ENCODE peak calls at places on chromosomes 7 and 10, in four cellular contexts. S is ovary, M is tibial nerve, G is mammary epithelial cell. Y is an unnamed sample. For H3K9me3, the result is how much of the 10 kb centered on the place peaks cover.

GRCh38 chr10:24360286-24361127 is 151.6 kb downstream of the KIAA1217 start:
- DNase-seq in G (peak), M (peak), S (peak), Y (peak)

GRCh38 chr7:4634166-4634565 is 47.9 kb upstream of the FOXK1 start:
- DNase-seq in M (no peak), G (no peak), S (no peak), Y (no peak)

GRCh38 chr7:151518781-151519044 is 982 bp downstream of the RHEB start:
- DNase-seq in S (no peak), M (no peak), G (no peak), Y (no peak)

GRCh38 chr7:157851501-157852067 is 514.8 kb downstream of the DNAJB6 start:
- DNase-seq in S (no peak), M (peak), G (no peak), Y (peak)

GRCh38 chr7:81053623-81054022 is 134.8 kb upstream of the SEMA3C start:
- DNase-seq in S (no peak), M (no peak), G (no peak), Y (no peak)

GRCh38 chr7:38629621-38630020 is 1.6 kb downstream of the AMPH start:
- DNase-seq in S (no peak), M (no peak), G (no peak), Y (no peak)

GRCh38 chr7:88686468-88687229 is 72.9 kb upstream of the ZNF804B start:
- DNase-seq in G (no peak), M (no peak), S (no peak), Y (no peak)

GRCh38 chr10:26837139-26837538 is 23.6 kb downstream of the ABI1 start:
- DNase-seq in S (no peak), M (no peak), G (no peak), Y (no peak)

GRCh38 chr10:121460733-121461132 is 137.5 kb downstream of the FGFR2 start:
- DNase-seq in M (no peak), G (peak), S (no peak), Y (no peak)

GRCh38 chr10:127018766-127019165 is 113.5 kb downstream of the DOCK1 start:
- DNase-seq in G (no peak), S (no peak), M (no peak), Y (no peak)

GRCh38 chr7:8564296-8564695 is 130.9 kb downstream of the NXPH1 start:
- DNase-seq in S (no peak), G (no peak), M (no peak), Y (no peak)

GRCh38 chr7:115127399-115128021 is 205.6 kb downstream of the MDFIC start:
- DNase-seq in G (peak), M (no peak), S (no peak), Y (no peak)

GRCh38 chr10:62149621-62150020 is 119.0 kb downstream of the RTKN2 start:
- DNase-seq in G (no peak), M (no peak), S (no peak), Y (no peak)

GRCh38 chr10:130201043-130201380 is 64.8 kb downstream of the GLRX3 start:
- DNase-seq in S (no peak), G (no peak), M (no peak), Y (no peak)

GRCh38 chr7:36416251-36416650 is 26.6 kb downstream of the ANLN start:
- DNase-seq in S (no peak), G (no peak), M (no peak), Y (no peak)

GRCh38 chr7:18320971-18321567 is 174.5 kb upstream of the HDAC9 start:
- DNase-seq in G (peak), M (no peak), S (no peak), Y (no peak)

GRCh38 chr10:122181055-122181732 is 89.9 kb upstream of the BTBD16 start:
- DNase-seq in S (no peak), M (no peak), G (peak), Y (no peak)

GRCh38 chr10:16987976-16988610 is 141.5 kb downstream of the CUBN start:
- DNase-seq in M (no peak), S (no peak), G (no peak), Y (no peak)

GRCh38 chr10:88804083-88804812 is 1.7 kb downstream of the LIPM start:
- DNase-seq in M (no peak), G (no peak), S (no peak), Y (no peak)

GRCh38 chr10:22750131-22750530 is 35.8 kb upstream of the PIP4K2A start:
- DNase-seq in M (no peak), S (no peak), G (no peak), Y (no peak)

GRCh38 chr7:155496267-155497005 is 38.5 kb downstream of the EN2 start:
- DNase-seq in G (no peak), S (no peak), M (no peak), Y (no peak)

GRCh38 chr7:155491812-155492211 is 33.9 kb downstream of the EN2 start:
- DNase-seq in G (no peak), S (no peak), M (no peak), Y (no peak)

GRCh38 chr7:155493744-155494538 is 36.0 kb downstream of the EN2 start:
- DNase-seq in M (no peak), G (no peak), S (no peak), Y (no peak)

GRCh38 chr7:155495440-155496248 is 37.7 kb downstream of the EN2 start:
- DNase-seq in M (no peak), S (no peak), G (no peak), Y (no peak)

GRCh38 chr7:155494551-155494950 is 36.6 kb downstream of the EN2 start:
- DNase-seq in M (no peak), S (no peak), G (no peak), Y (no peak)
- H3K9me3 ChIP-seq in M (under half), S (under half), G (under half), Y (under half)

DNA sequence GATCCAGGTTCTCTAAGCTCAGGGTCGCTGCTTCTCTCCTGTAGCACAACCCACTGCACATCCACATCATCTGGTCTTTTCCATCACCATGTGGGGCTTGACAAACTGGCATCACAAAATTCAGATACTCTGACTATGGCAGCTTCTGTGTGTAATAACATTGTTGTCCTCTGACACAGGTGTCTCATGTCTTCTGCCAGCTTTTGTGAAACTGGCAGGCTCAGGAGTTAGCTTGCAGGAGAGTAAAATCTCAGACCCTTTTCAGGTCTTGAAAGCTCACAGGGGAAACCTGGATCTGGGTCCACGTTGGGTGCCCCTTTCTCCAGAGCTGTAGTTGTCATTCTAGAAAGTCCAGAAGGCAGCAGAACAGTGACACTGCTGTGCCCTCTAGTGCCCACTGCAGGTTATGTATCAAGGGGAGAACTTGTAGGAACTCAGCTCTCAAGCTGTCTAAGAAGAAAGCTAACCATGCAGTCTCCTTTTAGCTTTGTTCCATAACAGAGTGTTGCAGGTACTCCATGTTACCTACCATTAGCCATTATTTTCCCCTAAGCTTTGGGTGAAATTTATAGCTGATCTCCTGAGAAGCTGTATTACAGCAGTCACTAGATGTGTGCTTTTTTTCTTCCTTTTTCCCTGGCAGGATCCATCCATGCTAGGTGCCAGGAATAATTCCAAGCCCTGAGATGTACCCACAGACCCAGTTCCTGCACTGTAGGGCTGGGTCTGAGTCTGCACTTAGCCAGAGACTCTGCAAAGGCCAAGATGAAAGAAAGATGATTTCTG is 102.7 kb downstream of the ZNF248 start:
- DNase-seq in G (peak), S (no peak), M (no peak), Y (no peak)
- TF ChIP-seq CTCF in G (peak), S (no peak), M (no peak), Y (peak)

GRCh38 chr10:35399414-35400009 is 63.2 kb downstream of the CCNY start:
- DNase-seq in G (no peak), M (no peak), S (no peak), Y (no peak)

GRCh38 chr10:35398888-35399287 is 62.6 kb downstream of the CCNY start:
- DNase-seq in M (no peak), S (no peak), G (no peak), Y (no peak)

GRCh38 chr10:35397953-35398352 is 61.6 kb downstream of the CCNY start:
- DNase-seq in G (no peak), S (no peak), M (no peak), Y (no peak)

GRCh38 chr10:35398355-35398754 is 62.0 kb downstream of the CCNY start:
- DNase-seq in M (no peak), G (no peak), S (no peak), Y (no peak)

DNA sequence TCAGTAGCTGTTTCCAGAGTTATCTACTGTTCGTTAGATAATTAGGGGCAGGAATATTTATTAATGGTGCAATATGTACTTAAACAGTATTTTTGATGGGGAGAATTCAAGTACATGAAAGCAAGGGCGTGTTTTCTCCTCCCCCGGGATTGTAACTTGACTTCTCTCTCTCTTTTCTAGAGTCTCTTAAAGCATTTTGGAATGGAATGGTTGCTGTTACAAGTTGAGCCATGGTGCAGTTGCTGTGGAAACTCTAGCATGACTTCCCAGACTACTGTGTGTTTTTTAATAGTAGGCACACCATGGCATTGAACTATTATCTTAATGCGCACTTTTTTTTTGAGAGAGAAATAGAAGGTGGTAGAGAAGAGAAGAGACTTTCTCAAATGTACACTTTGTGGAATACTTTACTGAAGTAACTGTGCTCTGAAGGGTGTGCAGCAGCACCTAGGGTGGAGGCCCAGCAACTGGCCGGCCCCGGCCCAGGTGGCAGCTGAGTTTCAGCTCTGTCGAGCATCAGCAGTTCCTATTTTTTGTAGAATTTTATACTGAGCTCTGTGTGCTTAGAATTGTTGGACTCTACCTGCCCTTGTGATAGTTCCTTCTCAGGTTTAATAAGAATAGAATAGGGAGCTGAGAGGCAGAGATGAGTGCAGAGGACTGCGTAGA is 64.4 kb downstream of the CCNY start:
- DNase-seq in S (no peak), G (no peak), M (no peak), Y (no peak)
- H3K4me3 ChIP-seq in S (no peak), G (no peak), M (no peak), Y (no peak)

DNA sequence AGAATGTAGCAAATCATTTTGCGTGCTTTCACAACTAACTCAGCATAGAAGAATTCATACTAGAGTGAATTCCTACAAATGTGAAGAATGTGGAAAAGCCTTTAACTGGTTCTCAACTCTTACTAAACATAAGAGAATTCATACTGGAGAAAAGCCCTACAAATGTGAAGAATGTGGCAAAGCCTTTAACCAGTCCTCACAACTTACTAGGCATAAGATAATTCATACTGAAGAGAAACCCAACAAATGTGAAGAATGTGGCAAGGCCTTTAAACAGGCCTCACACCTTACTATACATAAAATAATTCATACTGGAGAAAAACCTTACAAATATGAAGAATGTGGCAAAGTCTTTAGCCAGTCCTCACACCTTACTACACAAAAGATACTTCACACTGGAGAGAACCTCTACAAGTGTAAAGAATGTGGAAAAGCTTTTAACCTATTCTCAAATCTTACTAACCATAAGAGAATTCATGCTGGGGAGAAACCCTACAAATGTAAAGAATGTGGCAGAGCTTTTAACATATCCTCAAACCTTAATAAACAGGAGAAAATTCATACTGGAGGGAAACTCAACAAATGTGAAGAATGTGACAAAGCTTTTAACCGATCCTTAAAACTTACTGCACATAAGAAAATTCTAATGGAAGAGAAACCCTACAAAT is 40.8 kb downstream of the ZNF107 start:
- DNase-seq in M (no peak), G (no peak), S (no peak), Y (no peak)
- H3K9me3 ChIP-seq in M (under half), G (half or more), S (under half), Y (under half)

DNA sequence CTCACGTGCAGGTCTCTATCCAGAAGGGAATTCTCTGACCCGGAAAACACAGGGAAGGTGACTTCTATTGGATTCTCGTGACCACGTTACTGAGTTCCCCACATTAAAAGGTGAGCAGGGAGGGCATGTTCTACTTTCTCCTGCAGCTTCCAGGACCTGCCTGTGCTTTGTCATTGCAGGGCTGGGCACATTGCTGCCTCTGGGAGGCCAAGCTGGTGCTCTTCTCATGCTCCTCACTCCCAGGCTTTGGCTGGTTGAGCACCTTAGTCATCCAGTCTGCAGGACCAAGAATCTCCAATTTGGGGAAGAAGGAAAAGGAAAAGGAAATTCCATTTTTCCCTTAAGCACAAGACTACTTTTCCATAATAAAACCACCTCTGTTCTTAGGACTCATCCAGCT is 86.5 kb upstream of the TMEM72 start:
- DNase-seq in S (no peak), M (no peak), G (no peak), Y (no peak)
- TF ChIP-seq CTCF in S (no peak), M (no peak), G (no peak), Y (no peak)

GRCh38 chr7:147833981-147834380 is 756.6 kb upstream of the C7orf33 start:
- DNase-seq in G (no peak), S (no peak), M (no peak), Y (no peak)

GRCh38 chr7:147829021-147829420 is 761.5 kb upstream of the C7orf33 start:
- DNase-seq in M (no peak), S (no peak), G (no peak), Y (no peak)

DNA sequence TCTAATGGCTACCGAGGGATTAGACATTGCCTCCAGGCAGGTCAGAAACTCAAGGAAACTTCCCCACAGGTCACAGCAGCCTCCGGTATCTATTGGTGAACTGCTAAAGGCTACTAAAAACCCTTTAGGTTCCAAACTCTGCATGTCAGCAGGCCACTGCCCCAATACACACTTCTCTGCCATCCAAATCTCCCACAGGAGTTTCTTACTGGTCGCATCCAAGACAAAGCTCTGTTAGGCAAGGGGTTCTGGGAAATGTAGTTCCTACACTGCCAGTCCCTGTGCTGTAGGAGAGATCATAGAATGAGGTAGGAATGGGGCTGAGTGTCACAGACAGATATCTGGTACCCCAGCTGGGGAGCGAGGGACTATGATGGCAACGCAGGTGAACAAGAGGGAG is 757.0 kb upstream of the C7orf33 start:
- DNase-seq in S (no peak), M (no peak), G (no peak), Y (no peak)
- H3K4me3 ChIP-seq in S (no peak), M (no peak), G (no peak), Y (no peak)

Y was measured in heart right ventricle.